ENCODE peak calls at places on chromosomes 5 and 9, in four cellular contexts. O is amniotic stem cell, S is ACHN, I is left colon. D is an unnamed sample.
A peak's percentile ranks its signal among the peaks of the same experiment; 100 is the strongest.

GRCh38 chr9:76667521-76667957 is 96.7 kb upstream of the PCA3 start:
- DNase-seq in S (no peak), I (no peak), O (no peak), D (no peak)

GRCh38 chr5:172833372-172833690 is 720 bp upstream of the ERGIC1 start:
- DNase-seq in I (no peak), O (no peak), S (no peak), D (no peak)

GRCh38 chr5:98415663-98416062 is 357.8 kb upstream of the RGMB start:
- DNase-seq in S (no peak), O (no peak), I (no peak), D (no peak)

GRCh38 chr9:85290019-85290418 is 451.7 kb downstream of the AGTPBP1 start:
- DNase-seq in S (no peak), O (no peak), I (no peak), D (no peak)

GRCh38 chr5:134943547-134943946 is 24.2 kb upstream of the CATSPER3 start:
- DNase-seq in S (no peak), I (no peak), O (no peak), D (no peak)

GRCh38 chr9:38301376-38302106 is 91.0 kb upstream of the ALDH1B1 start:
- DNase-seq in I (no peak), O (no peak), S (no peak), D (no peak)

GRCh38 chr9:129361196-129361595 is 183.1 kb upstream of the IER5L start:
- DNase-seq in O (no peak), S (no peak), I (no peak), D (no peak)

GRCh38 chr5:112219000-112219399 is 200.1 kb downstream of the EPB41L4A start:
- DNase-seq in S (no peak), I (no peak), O (no peak), D (no peak)

GRCh38 chr5:119840175-119840574 is 210.8 kb downstream of the FAM170A start:
- DNase-seq in I (no peak), S (no peak), O (no peak), D (no peak)

GRCh38 chr9:130732131-130732530 is 38.6 kb downstream of the EXOSC2 start:
- DNase-seq in O (no peak), S (peak; percentile 12), I (no peak), D (no peak)

D was measured in pancreas.